ENCODE peak calls at places on chromosomes 4 and X, in four cellular contexts. U is DND-41, Q is colonic mucosa, J is A549. C is an unnamed sample.

GRCh38 chr4:23878235-23878861 is 11.5 kb downstream of the PPARGC1A start:
- DNase-seq in U (no peak), Q (no peak), J (no peak), C (no peak)

GRCh38 chrX:44039556-44039955 is 66.4 kb upstream of the NDP start:
- DNase-seq in U (no peak), Q (no peak), J (no peak), C (no peak)

GRCh38 chrX:135477576-135477975 is 42.9 kb upstream of the INTS6L start:
- DNase-seq in U (peak), Q (peak), J (peak), C (no peak)

GRCh38 chr4:13525606-13526281 is 18.6 kb downstream of the NKX3-2 start:
- DNase-seq in U (no peak), Q (no peak), J (no peak), C (no peak)

GRCh38 chr4:109378511-109378910 is 55.1 kb upstream of the SEC24B start:
- DNase-seq in U (no peak), Q (no peak), J (no peak), C (no peak)

GRCh38 chrX:139106111-139106510 is 394.6 kb upstream of the FGF13 start:
- DNase-seq in U (no peak), Q (no peak), J (no peak), C (no peak)

GRCh38 chrX:39508300-39508692 is 589.5 kb downstream of the BCOR start:
- DNase-seq in U (no peak), Q (no peak), J (no peak), C (no peak)

GRCh38 chr4:10256203-10256602 is 139.6 kb upstream of the WDR1 start:
- DNase-seq in U (no peak), Q (no peak), J (no peak), C (no peak)

GRCh38 chr4:114890773-114891172 is 222.6 kb downstream of the NDST4 start:
- DNase-seq in U (no peak), Q (no peak), J (no peak), C (no peak)

GRCh38 chr4:7388627-7389026 is 46.1 kb downstream of the PSAPL1 start:
- DNase-seq in U (no peak), Q (no peak), J (no peak), C (no peak)

GRCh38 chr4:121827851-121828250 is 4.2 kb upstream of the CCNA2 start:
- DNase-seq in U (no peak), Q (no peak), J (peak), C (no peak)

GRCh38 chrX:49190783-49191032 is 4.5 kb upstream of the PRICKLE3 start:
- DNase-seq in U (no peak), Q (no peak), J (no peak), C (no peak)

GRCh38 chrX:16785247-16786138 is 773 bp upstream of the TXLNG start:
- DNase-seq in U (peak), Q (peak), J (no peak), C (peak)

GRCh38 chrX:113305496-113305895 is 464.9 kb upstream of the AMOT start:
- DNase-seq in U (no peak), Q (no peak), J (no peak), C (no peak)

GRCh38 chr4:104490770-104491395 is 3.8 kb downstream of the CXXC4 start:
- DNase-seq in U (peak), Q (peak), J (peak), C (peak)

GRCh38 chr4:30847157-30847556 is 127.0 kb downstream of the PCDH7 start:
- DNase-seq in U (no peak), Q (no peak), J (no peak), C (no peak)

GRCh38 chr4:104352211-104352610 is 142.5 kb downstream of the CXXC4 start:
- DNase-seq in U (no peak), Q (no peak), J (no peak), C (no peak)

GRCh38 chr4:123110685-123111084 is 188.3 kb upstream of the NUDT6 start:
- DNase-seq in U (no peak), Q (no peak), J (no peak), C (no peak)

GRCh38 chr4:97500423-97500822 is 642.9 kb downstream of the STPG2 start:
- DNase-seq in U (no peak), Q (no peak), J (no peak), C (no peak)

GRCh38 chrX:9942086-9942485 is 25.1 kb upstream of the CLDN34 start:
- DNase-seq in U (peak), Q (no peak), J (no peak), C (no peak)

GRCh38 chrX:70592091-70592490 is 147.5 kb downstream of the DLG3 start:
- DNase-seq in U (no peak), Q (no peak), J (peak), C (no peak)

DNA sequence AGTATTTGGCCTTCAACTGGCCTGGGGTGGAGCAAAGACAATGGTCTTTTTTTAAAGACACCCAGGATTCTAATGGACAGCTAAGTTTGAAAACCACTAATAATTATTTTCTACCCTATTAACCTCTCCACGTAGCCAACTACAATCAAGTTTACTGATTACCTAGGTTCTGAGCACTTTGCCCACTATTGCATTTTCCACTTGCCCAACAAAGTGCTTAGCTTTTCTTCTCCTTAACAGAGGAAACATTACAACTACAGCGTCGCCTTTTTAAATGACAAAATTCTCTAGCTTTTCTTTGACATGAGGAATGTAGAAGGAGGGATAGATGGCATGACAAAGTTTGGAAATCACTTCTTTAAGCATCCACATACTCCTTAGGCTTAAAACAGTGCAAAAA is 2.0 kb downstream of the CHIC2 start:
- DNase-seq in U (no peak), Q (no peak), J (no peak), C (no peak)
- H3K27ac ChIP-seq in U (peak), Q (no peak), J (no peak), C (no peak)

GRCh38 chrX:131812847-131813825 is 210.0 kb upstream of the STK26 start:
- DNase-seq in U (peak), Q (peak), J (peak), C (peak)

GRCh38 chrX:131821945-131822622 is 201.0 kb upstream of the STK26 start:
- DNase-seq in U (no peak), Q (peak), J (no peak), C (peak)

GRCh38 chrX:131818297-131818936 is 204.7 kb upstream of the STK26 start:
- DNase-seq in U (no peak), Q (no peak), J (no peak), C (no peak)

DNA sequence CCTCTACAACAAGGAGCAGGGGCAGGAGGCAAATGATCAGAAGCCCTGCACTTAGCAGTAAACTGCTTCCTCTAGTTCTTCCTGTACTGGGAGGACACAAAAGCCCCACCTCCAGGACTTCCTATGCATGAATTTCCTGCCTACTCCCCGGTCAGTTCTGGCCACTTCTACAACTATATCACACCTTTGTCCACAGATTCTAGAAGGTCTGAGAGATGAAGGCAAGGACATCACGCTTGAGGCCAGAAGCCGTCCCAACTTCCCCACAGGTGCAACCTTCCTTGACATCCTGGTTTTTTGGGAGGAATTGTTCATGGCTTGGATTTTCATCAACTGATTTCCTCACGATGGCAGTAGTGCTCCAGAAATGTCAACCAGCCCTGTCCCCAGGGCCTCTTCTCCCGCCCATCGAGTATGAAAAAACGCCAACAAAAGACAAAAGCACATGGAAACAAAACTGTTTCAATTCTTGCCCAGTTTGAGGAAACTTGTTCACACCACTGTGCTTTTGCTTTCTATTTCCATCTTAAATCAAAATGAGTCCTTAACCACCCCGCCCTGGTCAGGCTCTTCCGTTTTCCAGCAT is 206.5 kb upstream of the STK26 start:
- DNase-seq in U (peak), Q (peak), J (no peak), C (peak)
- H3K4me3 ChIP-seq in U (no peak), Q (peak), J (no peak), C (peak)

GRCh38 chrX:45806410-45807121 is 605.9 kb upstream of the DIPK2B start:
- DNase-seq in U (peak), Q (no peak), J (no peak), C (no peak)

GRCh38 chrX:45803383-45803921 is 602.8 kb upstream of the DIPK2B start:
- DNase-seq in U (no peak), Q (no peak), J (no peak), C (no peak)

GRCh38 chrX:45811307-45811706 is 610.6 kb upstream of the DIPK2B start:
- DNase-seq in U (no peak), Q (no peak), J (no peak), C (no peak)

GRCh38 chrX:45807572-45808425 is 607.1 kb upstream of the DIPK2B start:
- DNase-seq in U (peak), Q (no peak), J (no peak), C (no peak)
- H3K27ac ChIP-seq in U (peak), Q (no peak), J (peak), C (no peak)

GRCh38 chrX:120517936-120518335 is 42.8 kb downstream of the CUL4B start:
- DNase-seq in U (no peak), Q (no peak), J (no peak), C (no peak)

GRCh38 chrX:120514236-120514635 is 45.1 kb upstream of the LAMP2 start:
- DNase-seq in U (no peak), Q (no peak), J (peak), C (no peak)

GRCh38 chrX:120512627-120513026 is 43.5 kb upstream of the LAMP2 start:
- DNase-seq in U (no peak), Q (peak), J (no peak), C (no peak)

DNA sequence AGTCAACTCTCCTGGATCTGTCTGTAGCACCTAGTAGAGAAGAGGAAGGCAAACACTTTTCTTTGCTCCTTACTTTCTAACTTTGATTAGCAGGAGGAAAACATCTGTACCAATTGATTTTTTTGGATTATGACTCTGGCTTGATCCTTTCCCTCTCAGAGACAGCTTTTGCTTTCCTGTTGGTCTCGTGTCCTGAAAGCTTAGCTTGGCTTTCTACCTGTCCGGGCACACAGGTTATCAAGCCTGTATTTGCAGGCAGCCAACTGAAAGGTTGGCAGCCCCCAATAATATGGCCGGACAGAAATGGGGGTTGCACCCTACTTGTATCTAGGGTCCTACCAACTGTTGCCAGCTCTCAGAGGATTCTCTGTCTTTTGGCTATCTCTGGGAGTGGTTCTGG is 43.1 kb upstream of the LAMP2 start:
- DNase-seq in U (no peak), Q (no peak), J (no peak), C (no peak)
- H3K4me3 ChIP-seq in U (no peak), Q (no peak), J (no peak), C (no peak)

GRCh38 chr4:87120411-87121162 is 99.8 kb downstream of the KLHL8 start:
- DNase-seq in U (no peak), Q (peak), J (no peak), C (no peak)
- H3K27ac ChIP-seq in U (no peak), Q (peak), J (no peak), C (peak)

GRCh38 chrX:119482041-119482440 is 13.8 kb downstream of the SLC25A5 start:
- DNase-seq in U (no peak), Q (no peak), J (no peak), C (no peak)
- H3K4me3 ChIP-seq in U (no peak), Q (peak), J (peak), C (peak)

DNA sequence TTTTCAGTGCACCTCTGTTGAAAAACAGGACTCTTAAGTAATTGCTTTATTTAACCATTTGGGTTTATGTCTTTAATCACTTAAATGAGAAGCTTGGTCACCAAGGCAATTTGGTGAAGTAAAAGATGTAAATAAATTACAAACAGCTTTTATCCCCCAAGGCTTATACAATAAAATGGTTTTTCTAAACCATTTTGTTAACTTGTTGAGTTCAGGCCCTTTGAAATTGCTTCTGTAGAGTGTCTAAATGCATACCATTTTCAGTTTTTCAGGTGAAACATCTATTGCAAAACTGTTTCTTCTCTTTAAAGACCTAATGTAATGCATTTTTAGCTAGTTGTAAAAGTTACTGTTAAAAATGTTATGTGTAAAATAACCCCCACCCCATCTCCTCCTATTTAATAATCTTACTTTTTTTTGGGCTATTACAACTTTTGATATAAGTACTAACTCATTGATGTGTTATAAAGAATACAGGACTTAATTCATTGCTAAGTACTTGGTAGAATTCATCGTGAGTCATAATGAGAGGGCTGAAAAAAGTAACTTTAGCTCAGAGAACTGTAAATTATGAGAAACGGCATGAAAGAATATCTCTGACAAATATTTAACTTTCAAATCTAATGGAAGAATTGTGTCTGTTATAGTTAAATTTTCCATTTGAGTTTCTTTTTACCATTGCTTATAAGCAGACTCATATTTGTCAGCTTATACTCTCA is 4.5 kb downstream of the RAPGEF2 start:
- DNase-seq in U (no peak), Q (no peak), J (no peak), C (no peak)
- H3K27ac ChIP-seq in U (no peak), Q (no peak), J (no peak), C (no peak)

GRCh38 chrX:154097003-154097596 is 417 bp downstream of the MECP2 start:
- DNase-seq in U (peak), Q (peak), J (peak), C (peak)
- H3K4me3 ChIP-seq in U (peak), Q (peak), J (peak), C (peak)